ENCODE peak calls at places on chromosomes 6 and 20, in eight cellular contexts. M, V, K, X, S, P, C and R are unnamed samples.

GRCh38 chr6:73608761-73609160 is 45.0 kb downstream of the SLC17A5 start:
- DNase-seq in M (no peak), V (no peak), K (no peak), X (no peak), S (no peak), P (no peak), C (no peak), R (no peak)

GRCh38 chr6:17491416-17492142 is 98.2 kb downstream of the CAP2 start:
- DNase-seq in M (peak), V (no peak), K (no peak), X (no peak), S (no peak), P (no peak), C (no peak), R (peak)

GRCh38 chr6:49606696-49607390 is 29.8 kb downstream of the RHAG start:
- DNase-seq in M (peak), V (peak), K (peak), X (peak), S (peak), P (peak), C (peak), R (peak)

GRCh38 chr6:36128073-36128472 is 2.2 kb upstream of the MAPK13 start:
- DNase-seq in M (no peak), V (no peak), K (no peak), X (no peak), S (no peak), P (no peak), C (no peak), R (no peak)

GRCh38 chr6:20386218-20386617 is 15.5 kb upstream of the E2F3 start:
- DNase-seq in M (no peak), V (no peak), K (no peak), X (no peak), S (no peak), P (no peak), C (no peak), R (no peak)

GRCh38 chr20:25018425-25018824 is 25.9 kb upstream of the APMAP start:
- DNase-seq in M (peak), V (no peak), K (no peak), X (no peak), S (no peak), P (no peak), C (no peak), R (peak)

GRCh38 chr6:42281016-42281533 is 63.4 kb upstream of the MRPS10 start:
- DNase-seq in M (no peak), V (no peak), K (no peak), X (no peak), S (no peak), P (no peak), C (no peak), R (no peak)

GRCh38 chr6:142531727-142532126 is 229.9 kb downstream of the ADGRG6 start:
- DNase-seq in M (no peak), V (no peak), K (no peak), X (peak), S (no peak), P (no peak), C (peak), R (no peak)

GRCh38 chr6:21997414-21998037 is 299.3 kb downstream of the PRL start:
- DNase-seq in M (no peak), V (no peak), K (no peak), X (peak), S (peak), P (no peak), C (peak), R (no peak)

GRCh38 chr20:61940976-61941720 is 124.5 kb downstream of the TAF4 start:
- DNase-seq in M (no peak), V (no peak), K (no peak), X (no peak), S (no peak), P (no peak), C (no peak), R (no peak)

GRCh38 chr6:65071480-65071879 is 635.5 kb downstream of the EYS start:
- DNase-seq in M (no peak), V (no peak), K (no peak), X (no peak), S (no peak), P (no peak), C (no peak), R (no peak)

GRCh38 chr20:50190251-50191064 is at the start of gene CEBPB:
- DNase-seq in M (peak), V (no peak), K (peak), X (peak), S (peak), P (peak), C (peak), R (no peak)

GRCh38 chr6:123810214-123810613 is 6.5 kb downstream of the NKAIN2 start:
- DNase-seq in M (no peak), V (no peak), K (peak), X (no peak), S (peak), P (no peak), C (no peak), R (no peak)

GRCh38 chr6:3001773-3002293 is 2.1 kb downstream of the NQO2 start:
- DNase-seq in M (peak), V (no peak), K (no peak), X (peak), S (peak), P (peak), C (peak), R (peak)

GRCh38 chr6:36692220-36692619 is 5.4 kb upstream of the RAB44 start:
- DNase-seq in M (no peak), V (peak), K (no peak), X (no peak), S (no peak), P (peak), C (no peak), R (no peak)

GRCh38 chr6:137494967-137495595 is 887 bp upstream of the OLIG3 start:
- DNase-seq in M (no peak), V (no peak), K (no peak), X (no peak), S (peak), P (no peak), C (no peak), R (no peak)

GRCh38 chr6:106885659-106886058 is 88.9 kb downstream of the CD24 start:
- DNase-seq in M (peak), V (no peak), K (peak), X (no peak), S (peak), P (no peak), C (no peak), R (no peak)

GRCh38 chr20:2703716-2704475 is 11.3 kb downstream of the EBF4 start:
- DNase-seq in M (no peak), V (no peak), K (no peak), X (no peak), S (no peak), P (no peak), C (no peak), R (no peak)

GRCh38 chr20:33653218-33653899 is 8.8 kb upstream of the C20orf144 start:
- DNase-seq in M (peak), V (no peak), K (peak), X (peak), S (peak), P (peak), C (peak), R (no peak)